ENCODE peak calls at places on chromosomes 12 and 14, in nine cellular contexts. Y, P, V, I, F, D, O, C and X are unnamed samples.

GRCh38 chr12:6613776-6614512 is 6.8 kb upstream of the CHD4 start:
- DNase-seq in Y (peak; percentile 79), P (peak; percentile 91), V (peak; percentile 87), I (peak; percentile 92), F (peak; percentile 91), D (peak; percentile 98), O (peak; percentile 98), C (peak; percentile 98), X (peak; percentile 94)

GRCh38 chr14:102772781-102773570 is 4.3 kb upstream of the TRAF3 start:
- DNase-seq in Y (no peak), P (peak; percentile 72), V (no peak), I (no peak), F (no peak), D (no peak), O (no peak), C (peak; percentile 29), X (no peak)

GRCh38 chr14:21711360-21711961 is 37.8 kb upstream of the OR4E1 start:
- DNase-seq in Y (peak; percentile 9), P (no peak), V (peak; percentile 13), I (no peak), F (no peak), D (no peak), O (peak; percentile 7), C (peak; percentile 12), X (no peak)

GRCh38 chr12:20629414-20630156 is 65.5 kb upstream of the SLCO1C1 start:
- DNase-seq in Y (no peak), P (no peak), V (peak; percentile 27), I (peak; percentile 24), F (peak; percentile 47), D (no peak), O (peak; percentile 70), C (peak; percentile 88), X (peak; percentile 56)

GRCh38 chr12:128204725-128205124 is 62.2 kb upstream of the TMEM132C start:
- DNase-seq in Y (no peak), P (no peak), V (no peak), I (no peak), F (no peak), D (no peak), O (no peak), C (no peak), X (no peak)

GRCh38 chr14:105046891-105047282 is 18.3 kb downstream of the GPR132 start:
- DNase-seq in Y (no peak), P (no peak), V (no peak), I (no peak), F (no peak), D (no peak), O (no peak), C (no peak), X (no peak)

GRCh38 chr12:104695453-104696148 is 238.9 kb downstream of the CHST11 start:
- DNase-seq in Y (no peak), P (no peak), V (no peak), I (no peak), F (no peak), D (no peak), O (peak; percentile 69), C (peak; percentile 92), X (no peak)

GRCh38 chr12:98743362-98743953 is 98.4 kb downstream of the APAF1 start:
- DNase-seq in Y (no peak), P (peak; percentile 62), V (no peak), I (no peak), F (no peak), D (no peak), O (no peak), C (no peak), X (no peak)

GRCh38 chr12:43795716-43796282 is 10.3 kb downstream of the TWF1 start:
- DNase-seq in Y (no peak), P (no peak), V (no peak), I (no peak), F (no peak), D (no peak), O (no peak), C (peak; percentile 80), X (no peak)

GRCh38 chr12:16520328-16520727 is 85.6 kb downstream of the LMO3 start:
- DNase-seq in Y (no peak), P (no peak), V (no peak), I (no peak), F (no peak), D (no peak), O (no peak), C (no peak), X (no peak)

GRCh38 chr12:31645944-31646343 is 13.5 kb upstream of the ETFBKMT start:
- DNase-seq in Y (no peak), P (no peak), V (no peak), I (no peak), F (no peak), D (no peak), O (no peak), C (peak; percentile 24), X (no peak)

GRCh38 chr12:44816446-44817017 is 59.6 kb downstream of the NELL2 start:
- DNase-seq in Y (no peak), P (no peak), V (no peak), I (no peak), F (no peak), D (no peak), O (no peak), C (no peak), X (peak; percentile 20)

GRCh38 chr14:91649930-91650329 is 82.0 kb downstream of the CATSPERB start:
- DNase-seq in Y (no peak), P (no peak), V (peak; percentile 32), I (no peak), F (no peak), D (no peak), O (peak; percentile 25), C (peak; percentile 1), X (no peak)